ENCODE peak calls at places on chromosomes 2 and 18, in nine cellular contexts. C is HCT116, O is fibroblast of lung, S is AG04450, B is cardiac muscle cell, F is neural progenitor cell, Y is RWPE2, N is psoas muscle, K is Panc1. J is an unnamed sample.

GRCh38 chr18:78610646-78611045 is 369.0 kb upstream of the SALL3 start:
- DNase-seq in C (no peak), O (no peak), S (no peak), B (no peak), F (no peak), Y (no peak), N (no peak), K (no peak), J (no peak)

GRCh38 chr2:173598525-173598924 is 243.9 kb downstream of the CDCA7 start:
- DNase-seq in C (no peak), O (no peak), S (no peak), B (no peak), F (no peak), Y (no peak), N (no peak), K (no peak), J (no peak)

GRCh38 chr2:188151670-188152069 is 140.0 kb upstream of the GULP1 start:
- DNase-seq in C (no peak), O (no peak), S (no peak), B (no peak), F (no peak), Y (no peak), N (no peak), K (no peak), J (no peak)

GRCh38 chr18:34694611-34695165 is 15.4 kb upstream of the DTNA start:
- DNase-seq in C (no peak), O (no peak), S (no peak), B (peak), F (no peak), Y (no peak), N (no peak), K (no peak), J (no peak)

GRCh38 chr2:158024288-158024898 is 77.3 kb upstream of the UPP2 start:
- DNase-seq in C (no peak), O (peak), S (no peak), B (peak), F (peak), Y (no peak), N (peak), K (no peak), J (no peak)

GRCh38 chr2:197793456-197793855 is 8.3 kb upstream of the BOLL start:
- DNase-seq in C (no peak), O (no peak), S (no peak), B (no peak), F (no peak), Y (no peak), N (no peak), K (no peak), J (no peak)

GRCh38 chr2:196482119-196483065 is 157.1 kb upstream of the CCDC150 start:
- DNase-seq in C (no peak), O (peak), S (no peak), B (peak), F (no peak), Y (no peak), N (no peak), K (no peak), J (no peak)

GRCh38 chr2:16700566-16701259 is 35.1 kb upstream of the CYRIA start:
- DNase-seq in C (no peak), O (no peak), S (no peak), B (no peak), F (no peak), Y (no peak), N (no peak), K (no peak), J (no peak)

GRCh38 chr2:120771556-120772208 is 36.0 kb downstream of the GLI2 start:
- DNase-seq in C (no peak), O (peak), S (peak), B (peak), F (no peak), Y (peak), N (peak), K (no peak), J (no peak)
- H3K27ac ChIP-seq in C (peak), O (peak), S (peak), B (no peak), F (no peak), Y (no peak), N (peak), K (peak), J (no peak)

GRCh38 chr2:240024766-240025165 is 376 bp downstream of the NDUFA10 start:
- DNase-seq in C (no peak), O (no peak), S (no peak), B (peak), F (peak), Y (no peak), N (no peak), K (no peak), J (no peak)
- H3K27ac ChIP-seq in C (peak), O (peak), S (peak), B (peak), F (no peak), Y (peak), N (peak), K (peak), J (peak)

GRCh38 chr18:31439807-31440325 is 7.7 kb upstream of the DSG3 start:
- DNase-seq in C (no peak), O (no peak), S (no peak), B (no peak), F (no peak), Y (no peak), N (no peak), K (no peak), J (no peak)

GRCh38 chr18:31438402-31438801 is 9.1 kb upstream of the DSG3 start:
- DNase-seq in C (no peak), O (no peak), S (no peak), B (no peak), F (no peak), Y (no peak), N (no peak), K (no peak), J (no peak)

GRCh38 chr18:31436825-31437224 is 10.7 kb upstream of the DSG3 start:
- DNase-seq in C (no peak), O (peak), S (no peak), B (no peak), F (no peak), Y (no peak), N (no peak), K (no peak), J (no peak)

GRCh38 chr18:31444142-31444541 is 3.4 kb upstream of the DSG3 start:
- DNase-seq in C (no peak), O (no peak), S (no peak), B (no peak), F (no peak), Y (no peak), N (no peak), K (no peak), J (no peak)

DNA sequence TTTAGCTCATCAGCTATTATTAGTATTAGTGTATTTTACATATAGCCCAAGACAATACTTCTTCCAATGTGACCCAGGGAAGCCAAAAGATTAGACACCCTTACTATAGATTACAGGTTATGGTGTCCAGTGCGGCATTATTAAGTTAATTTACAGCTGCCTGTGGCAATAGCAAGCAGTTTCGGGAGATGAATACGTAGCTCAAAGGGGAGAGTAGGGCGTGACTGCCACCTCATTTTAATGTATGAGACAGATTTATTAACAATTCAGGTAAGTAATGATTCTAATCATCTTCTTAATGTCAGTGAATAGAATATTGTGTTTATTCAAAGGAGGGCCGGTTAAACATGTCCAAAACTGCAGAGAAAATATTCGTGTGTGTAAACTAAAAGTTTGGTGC is 6.8 kb upstream of the DSG3 start:
- DNase-seq in C (no peak), O (no peak), S (no peak), B (no peak), F (no peak), Y (no peak), N (no peak), K (no peak), J (no peak)
- H3K27ac ChIP-seq in C (no peak), O (no peak), S (no peak), B (no peak), F (no peak), Y (no peak), N (no peak), K (no peak), J (no peak)

GRCh38 chr2:90645-91312 is 44.5 kb upstream of the FAM110C start:
- DNase-seq in C (no peak), O (no peak), S (no peak), B (no peak), F (no peak), Y (no peak), N (no peak), K (no peak), J (no peak)
- H3K27ac ChIP-seq in C (no peak), O (no peak), S (no peak), B (no peak), F (no peak), Y (no peak), N (no peak), K (no peak), J (no peak)

GRCh38 chr2:31353121-31353520 is 61.4 kb downstream of the XDH start:
- DNase-seq in C (no peak), O (no peak), S (no peak), B (no peak), F (no peak), Y (no peak), N (no peak), K (no peak), J (no peak)
- H3K27ac ChIP-seq in C (no peak), O (no peak), S (no peak), B (no peak), F (no peak), Y (no peak), N (no peak), K (no peak), J (no peak)

J was measured in substantia nigra.